ENCODE peak calls at places on chromosomes 16 and 17, in four cellular contexts. Z is BJ; Y is activated CD8-positive, alpha-beta T cell treated with anti-CD3 and anti-CD28 coated beads for 36 hours; W is left lung. T is an unnamed sample.

GRCh38 chr17:40374965-40375498 is 10.5 kb upstream of the GJD3 start:
- DNase-seq in Z (no peak), Y (no peak), W (no peak), T (no peak)

GRCh38 chr17:33686171-33686570 is 393.1 kb upstream of the ASIC2 start:
- DNase-seq in Z (no peak), Y (peak; percentile 42), W (no peak), T (peak; percentile 37)

GRCh38 chr16:66478733-66479511 is 51.8 kb downstream of the BEAN1 start:
- DNase-seq in Z (no peak), Y (peak; percentile 91), W (peak; percentile 91), T (peak; percentile 86)

GRCh38 chr16:19907161-19907992 is 22.7 kb upstream of the GPRC5B start:
- DNase-seq in Z (no peak), Y (peak; percentile 79), W (peak; percentile 80), T (peak; percentile 75)

GRCh38 chr17:37643829-37644228 is 583 bp upstream of the DDX52 start:
- DNase-seq in Z (no peak), Y (no peak), W (no peak), T (no peak)

GRCh38 chr17:14048169-14048568 is 21.1 kb upstream of the COX10 start:
- DNase-seq in Z (no peak), Y (no peak), W (no peak), T (peak; percentile 37)

GRCh38 chr16:89507219-89507833 is 877 bp upstream of the SPG7 start:
- DNase-seq in Z (no peak), Y (peak; percentile 35), W (no peak), T (no peak)

GRCh38 chr16:24540575-24541240 is 1.3 kb downstream of the RBBP6 start:
- DNase-seq in Z (no peak), Y (peak; percentile 37), W (no peak), T (no peak)

GRCh38 chr17:74383140-74383539 is 15.8 kb downstream of the GPR142 start:
- DNase-seq in Z (no peak), Y (no peak), W (no peak), T (no peak)

GRCh38 chr17:35238817-35239216 is 4.1 kb upstream of the SLFN5 start:
- DNase-seq in Z (no peak), Y (no peak), W (no peak), T (no peak)

GRCh38 chr17:78186689-78187595 is at the start of the genes AFMID and TK1:
- DNase-seq in Z (peak; percentile 78), Y (peak; percentile 96), W (peak; percentile 98), T (peak; percentile 100)

GRCh38 chr17:67655478-67656148 is 62.1 kb upstream of the NOL11 start:
- DNase-seq in Z (no peak), Y (no peak), W (no peak), T (no peak)

GRCh38 chr17:12180644-12181261 is 160.1 kb downstream of the MAP2K4 start:
- DNase-seq in Z (no peak), Y (peak; percentile 47), W (no peak), T (peak; percentile 55)

GRCh38 chr16:75702247-75702646 is 986 bp upstream of the DUXB start:
- DNase-seq in Z (no peak), Y (no peak), W (no peak), T (no peak)

GRCh38 chr17:77674358-77674757 is 284.1 kb upstream of the TNRC6C start:
- DNase-seq in Z (no peak), Y (no peak), W (no peak), T (no peak)

GRCh38 chr17:77178586-77178985 is 37.8 kb downstream of the SEC14L1 start:
- DNase-seq in Z (no peak), Y (no peak), W (no peak), T (no peak)

GRCh38 chr17:12256380-12256995 is 235.8 kb downstream of the MAP2K4 start:
- DNase-seq in Z (peak; percentile 10), Y (peak; percentile 48), W (no peak), T (peak; percentile 52)

GRCh38 chr17:39077874-39078273 is 73.6 kb downstream of the PLXDC1 start:
- DNase-seq in Z (no peak), Y (no peak), W (no peak), T (no peak)

GRCh38 chr16:2782583-2783351 is 4.6 kb downstream of the PRSS33 start:
- DNase-seq in Z (no peak), Y (no peak), W (no peak), T (no peak)

GRCh38 chr17:80795737-80796136 is 195.9 kb upstream of the CHMP6 start:
- DNase-seq in Z (no peak), Y (no peak), W (peak; percentile 66), T (no peak)

GRCh38 chr17:67441052-67441738 is 64.1 kb downstream of the PITPNC1 start:
- DNase-seq in Z (peak; percentile 11), Y (peak; percentile 90), W (no peak), T (peak; percentile 50)

GRCh38 chr16:53084736-53085538 is 30.1 kb downstream of the CHD9 start:
- DNase-seq in Z (no peak), Y (no peak), W (no peak), T (no peak)

GRCh38 chr17:59853168-59853918 is 39.4 kb downstream of the TUBD1 start:
- DNase-seq in Z (no peak), Y (peak; percentile 76), W (no peak), T (peak; percentile 50)

GRCh38 chr16:85824161-85825135 is 25.0 kb downstream of the COX4I1 start:
- DNase-seq in Z (no peak), Y (no peak), W (peak; percentile 57), T (peak; percentile 48)

GRCh38 chr16:85828166-85828565 is 28.7 kb downstream of the COX4I1 start:
- DNase-seq in Z (no peak), Y (no peak), W (peak; percentile 45), T (no peak)

GRCh38 chr16:85826686-85827247 is 27.3 kb downstream of the COX4I1 start:
- DNase-seq in Z (no peak), Y (no peak), W (peak; percentile 55), T (no peak)

GRCh38 chr16:85823328-85823920 is 23.9 kb downstream of the COX4I1 start:
- DNase-seq in Z (no peak), Y (no peak), W (no peak), T (no peak)

DNA sequence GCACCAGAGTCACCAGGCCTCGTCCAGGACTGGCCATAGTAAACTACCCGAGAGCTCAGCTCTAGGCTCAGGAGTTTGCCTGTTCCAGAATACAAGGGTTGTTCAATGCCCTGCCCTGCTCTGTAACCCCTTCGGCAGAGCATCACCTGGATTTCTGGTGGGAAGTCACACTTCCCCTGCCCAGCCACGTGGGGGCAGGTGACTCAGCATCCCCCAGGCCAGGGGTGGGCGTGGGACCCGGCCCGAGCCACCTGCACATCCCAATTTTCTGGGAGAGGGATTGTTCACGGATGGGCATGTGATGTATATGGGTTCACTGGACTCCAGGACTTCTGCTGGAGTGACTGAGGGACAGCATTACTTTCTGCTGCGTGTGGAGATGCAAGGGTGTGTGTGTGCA is 25.8 kb downstream of the COX4I1 start:
- DNase-seq in Z (no peak), Y (no peak), W (peak; percentile 47), T (no peak)
- TF ChIP-seq CTCF in Z (no peak), Y (no peak), W (no peak), T (peak; percentile 15)

GRCh38 chr17:50461550-50462132 is 7.0 kb downstream of the CHAD start:
- DNase-seq in Z (no peak), Y (no peak), W (no peak), T (no peak)
- TF ChIP-seq CTCF in Z (no peak), Y (no peak), W (no peak), T (no peak)

GRCh38 chr17:49978501-49978900 is 9.5 kb downstream of the DLX4 start:
- DNase-seq in Z (no peak), Y (no peak), W (no peak), T (no peak)
- TF ChIP-seq CTCF in Z (no peak), Y (no peak), W (no peak), T (no peak)

GRCh38 chr17:7687072-7687907 is at the start of gene TP53:
- DNase-seq in Z (peak; percentile 62), Y (peak; percentile 95), W (peak; percentile 89), T (peak; percentile 86)
- TF ChIP-seq CTCF in Z (no peak), Y (no peak), W (no peak), T (no peak)

DNA sequence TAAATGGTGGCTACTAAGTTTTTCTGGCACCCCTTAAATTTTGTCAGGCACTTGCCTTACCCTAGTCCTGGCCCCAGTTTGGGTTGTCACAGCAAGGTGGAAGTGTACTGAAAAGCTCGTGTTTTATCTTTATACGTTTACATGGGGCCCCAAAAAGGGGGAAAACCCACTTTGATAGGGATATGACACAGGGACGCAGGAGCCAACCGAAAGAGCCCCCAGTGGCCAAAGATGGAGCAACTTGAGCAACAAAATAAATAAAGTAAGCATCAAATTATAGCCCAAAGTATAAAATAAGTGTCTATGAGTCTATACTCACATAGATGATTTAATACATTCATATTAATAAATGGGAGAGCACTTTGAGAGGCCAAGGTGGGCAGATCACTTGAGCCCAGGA is 5.0 kb upstream of the CETP start:
- DNase-seq in Z (no peak), Y (peak; percentile 54), W (no peak), T (no peak)
- TF ChIP-seq CTCF in Z (peak; percentile 21), Y (no peak), W (no peak), T (no peak)

DNA sequence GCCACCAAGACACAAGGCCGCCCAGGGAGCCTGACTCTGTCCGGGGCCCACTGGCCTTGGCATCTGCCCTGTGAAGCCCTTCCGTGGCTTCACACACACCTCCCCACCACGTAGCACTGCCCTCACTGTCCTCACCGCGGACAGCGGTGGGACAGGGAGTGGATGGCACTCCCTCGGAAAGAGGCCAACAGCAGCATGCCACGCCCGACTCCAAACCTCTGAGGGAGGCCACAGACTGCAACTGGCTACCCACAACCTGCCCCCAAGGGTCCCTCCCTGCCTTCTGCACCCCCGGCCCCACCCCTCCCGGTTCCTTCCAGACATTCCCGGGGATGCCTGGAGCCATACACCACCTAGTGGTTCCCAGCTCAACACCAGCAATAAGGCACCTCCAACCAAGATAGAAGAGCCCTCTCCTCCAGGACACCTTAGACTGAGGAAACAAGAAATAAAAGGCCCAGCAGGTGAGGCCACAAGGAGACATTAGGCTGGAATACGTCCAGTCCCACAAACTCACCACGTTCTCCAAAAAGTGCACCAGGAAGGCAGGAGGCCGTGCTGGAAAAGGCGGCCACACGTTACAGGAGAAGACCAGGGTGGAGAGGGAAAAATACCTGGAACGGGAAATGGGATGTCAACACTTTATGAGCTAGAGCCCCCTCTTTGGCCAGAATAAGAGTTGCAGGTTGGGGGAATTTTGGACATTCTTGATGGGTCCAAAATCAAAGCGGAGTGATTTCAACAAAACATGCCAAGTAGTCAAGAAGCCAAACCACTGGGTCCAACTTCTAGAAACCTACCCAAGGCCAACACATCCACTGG is 310.0 kb downstream of the SOX9 start:
- DNase-seq in Z (no peak), Y (no peak), W (no peak), T (peak; percentile 22)
- TF ChIP-seq CTCF in Z (peak; percentile 19), Y (no peak), W (no peak), T (no peak)

GRCh38 chr16:5025171-5025632 is 8.5 kb downstream of the NAGPA start:
- DNase-seq in Z (no peak), Y (peak; percentile 24), W (no peak), T (peak; percentile 46)
- TF ChIP-seq CTCF in Z (peak; percentile 46), Y (no peak), W (no peak), T (peak; percentile 6)

GRCh38 chr16:86252596-86252995 is 257.7 kb upstream of the FOXF1 start:
- DNase-seq in Z (no peak), Y (peak; percentile 16), W (no peak), T (no peak)
- TF ChIP-seq CTCF in Z (peak; percentile 49), Y (peak; percentile 15), W (peak; percentile 34), T (no peak)

T was measured in GM13976.